ENCODE peak calls at places on chromosomes 4 and X, in ten cellular contexts. G is upper lobe of left lung, B is ovary, T is HepG2, S is heart left ventricle, M is HCT116, L is sigmoid colon, Y is IMR-90, K is uterus, E is vagina. P is an unnamed sample. For H3K4me1 and H3K9me3, the result is how much of the 10 kb centered on the place peaks cover.

GRCh38 chr4:38671594-38671943 is 7.6 kb downstream of the KLF3 start:
- DNase-seq in G (no peak), M (no peak), B (no peak), K (no peak), E (no peak), T (no peak), Y (no peak), S (no peak), L (no peak), P (no peak)

GRCh38 chr4:112523764-112524505 is 8.0 kb upstream of the NEUROG2 start:
- DNase-seq in G (peak), T (peak), B (peak), L (no peak), Y (no peak), K (no peak), E (no peak), M (peak), S (peak), P (no peak)

GRCh38 chrX:125436855-125437254 is 117.2 kb downstream of the TEX13C start:
- DNase-seq in G (no peak), T (no peak), M (no peak), B (no peak), E (no peak), K (no peak), Y (no peak), L (no peak), S (no peak), P (no peak)

GRCh38 chrX:54695231-54695630 is 102.8 kb downstream of the ITIH6 start:
- DNase-seq in B (no peak), L (no peak), E (no peak), Y (peak), S (no peak), M (no peak), G (no peak), K (no peak), T (no peak), P (no peak)

GRCh38 chrX:120358687-120359086 is 3.2 kb upstream of the ATP1B4 start:
- DNase-seq in G (no peak), Y (no peak), M (no peak), T (no peak), S (no peak), E (no peak), K (no peak), B (no peak), L (no peak), P (no peak)

GRCh38 chrX:123215397-123216089 is 31.5 kb downstream of the GRIA3 start:
- DNase-seq in M (no peak), T (no peak), L (no peak), Y (no peak), E (no peak), S (peak), K (no peak), G (no peak), B (peak), P (no peak)

GRCh38 chrX:12617241-12617640 is 174.0 kb upstream of the PRPS2 start:
- DNase-seq in T (no peak), Y (no peak), L (no peak), S (no peak), K (no peak), G (no peak), B (no peak), E (no peak), M (no peak), P (no peak)

GRCh38 chr4:70749313-70749712 is 27.5 kb downstream of the RUFY3 start:
- DNase-seq in G (no peak), K (no peak), Y (peak), E (no peak), S (no peak), L (no peak), T (no peak), B (no peak), M (no peak), P (no peak)

GRCh38 chr4:88939697-88940096 is 117.3 kb downstream of the FAM13A start:
- DNase-seq in G (no peak), Y (peak), M (no peak), K (no peak), T (no peak), L (no peak), B (no peak), E (no peak), S (no peak), P (no peak)

GRCh38 chr4:104128850-104129213 is 365.9 kb downstream of the CXXC4 start:
- DNase-seq in Y (no peak), S (no peak), G (no peak), E (no peak), B (no peak), M (peak), T (peak), L (no peak), K (no peak), P (no peak)

GRCh38 chr4:1967512-1968149 is 41.1 kb downstream of the NELFA start:
- DNase-seq in G (no peak), M (no peak), E (no peak), T (no peak), K (no peak), B (no peak), L (no peak), S (no peak), Y (peak), P (no peak)

GRCh38 chr4:15504041-15504440 is 34.4 kb downstream of the CC2D2A start:
- DNase-seq in L (no peak), T (no peak), E (no peak), S (no peak), B (no peak), Y (peak), K (no peak), G (no peak), M (no peak), P (no peak)

GRCh38 chr4:15500721-15501120 is 31.0 kb downstream of the CC2D2A start:
- DNase-seq in K (no peak), G (no peak), B (no peak), E (no peak), M (no peak), Y (no peak), L (no peak), S (no peak), T (no peak), P (no peak)

GRCh38 chr4:15501941-15502340 is 32.3 kb downstream of the CC2D2A start:
- DNase-seq in B (no peak), S (no peak), E (no peak), G (no peak), T (no peak), L (no peak), K (no peak), Y (no peak), M (no peak), P (no peak)

GRCh38 chr4:15507679-15508078 is 38.0 kb downstream of the CC2D2A start:
- DNase-seq in G (no peak), S (no peak), E (no peak), L (no peak), Y (no peak), K (no peak), B (no peak), M (no peak), T (no peak), P (no peak)

DNA sequence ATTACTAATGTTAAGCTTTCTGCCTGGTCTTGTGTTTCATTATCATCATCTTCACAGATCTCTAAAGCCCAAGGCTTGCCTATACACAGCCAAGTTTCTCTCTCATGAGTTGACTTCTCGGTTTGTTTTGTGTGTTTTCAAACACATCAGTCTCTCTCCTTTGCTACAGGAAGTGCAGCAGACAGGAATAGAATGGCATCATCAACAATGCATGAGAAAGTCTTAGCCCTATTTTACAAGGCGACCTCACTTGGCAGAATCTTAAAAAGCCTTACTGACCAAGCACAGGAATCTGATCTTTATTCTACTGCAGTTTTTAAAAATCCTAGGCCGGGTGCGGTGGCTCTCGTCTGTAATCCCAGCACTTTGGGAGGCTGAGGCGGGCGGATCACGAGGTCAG is 36.8 kb downstream of the CC2D2A start:
- DNase-seq in Y (peak), M (no peak), E (no peak), G (no peak), S (no peak), T (no peak), K (no peak), L (no peak), B (no peak), P (no peak)
- H3K4me1 ChIP-seq in Y (under half), M (under half), E (under half), G (under half), S (under half), T (under half), K (under half), L (under half), B (under half), P (under half)

DNA sequence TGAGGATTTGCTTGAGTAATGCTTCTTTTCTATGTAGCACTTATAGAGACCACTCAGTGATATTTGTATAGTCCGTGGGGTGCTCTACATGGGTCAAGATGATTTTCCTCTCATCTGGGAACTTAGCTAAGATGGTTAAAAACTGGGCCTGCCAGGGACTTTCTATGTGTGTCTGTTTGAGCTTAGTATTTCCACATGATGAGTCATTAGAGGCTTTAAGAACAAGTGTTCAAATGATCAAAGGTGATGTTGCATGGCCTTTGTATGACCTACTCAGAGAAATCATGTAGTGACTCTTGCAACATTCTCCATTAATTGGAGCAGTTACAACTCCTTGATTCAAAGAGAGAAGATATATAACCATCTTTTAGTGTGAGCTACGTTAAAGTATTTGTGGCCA is 1480.5 kb upstream of the IGFBP7 start:
- DNase-seq in K (no peak), T (no peak), L (no peak), G (no peak), E (no peak), B (no peak), Y (no peak), M (no peak), S (no peak), P (no peak)
- H3K9me3 ChIP-seq in K (under half), T (under half), L (under half), G (under half), E (under half), B (under half), Y (under half), M (under half), S (under half), P (under half)

GRCh38 chr4:183658362-183659028 is 490 bp downstream of the RWDD4 start:
- DNase-seq in G (peak), S (peak), B (peak), T (peak), Y (peak), E (no peak), K (peak), M (no peak), L (peak), P (peak)

GRCh38 chr4:183659919-183660318 is 826 bp downstream of the TRAPPC11 start:
- DNase-seq in S (no peak), M (no peak), Y (peak), L (no peak), E (no peak), B (no peak), G (no peak), T (no peak), K (no peak), P (no peak)

GRCh38 chr4:183657564-183657963 is 1.4 kb downstream of the RWDD4 start:
- DNase-seq in K (no peak), T (no peak), E (no peak), M (no peak), L (no peak), G (no peak), S (no peak), Y (no peak), B (no peak), P (no peak)

DNA sequence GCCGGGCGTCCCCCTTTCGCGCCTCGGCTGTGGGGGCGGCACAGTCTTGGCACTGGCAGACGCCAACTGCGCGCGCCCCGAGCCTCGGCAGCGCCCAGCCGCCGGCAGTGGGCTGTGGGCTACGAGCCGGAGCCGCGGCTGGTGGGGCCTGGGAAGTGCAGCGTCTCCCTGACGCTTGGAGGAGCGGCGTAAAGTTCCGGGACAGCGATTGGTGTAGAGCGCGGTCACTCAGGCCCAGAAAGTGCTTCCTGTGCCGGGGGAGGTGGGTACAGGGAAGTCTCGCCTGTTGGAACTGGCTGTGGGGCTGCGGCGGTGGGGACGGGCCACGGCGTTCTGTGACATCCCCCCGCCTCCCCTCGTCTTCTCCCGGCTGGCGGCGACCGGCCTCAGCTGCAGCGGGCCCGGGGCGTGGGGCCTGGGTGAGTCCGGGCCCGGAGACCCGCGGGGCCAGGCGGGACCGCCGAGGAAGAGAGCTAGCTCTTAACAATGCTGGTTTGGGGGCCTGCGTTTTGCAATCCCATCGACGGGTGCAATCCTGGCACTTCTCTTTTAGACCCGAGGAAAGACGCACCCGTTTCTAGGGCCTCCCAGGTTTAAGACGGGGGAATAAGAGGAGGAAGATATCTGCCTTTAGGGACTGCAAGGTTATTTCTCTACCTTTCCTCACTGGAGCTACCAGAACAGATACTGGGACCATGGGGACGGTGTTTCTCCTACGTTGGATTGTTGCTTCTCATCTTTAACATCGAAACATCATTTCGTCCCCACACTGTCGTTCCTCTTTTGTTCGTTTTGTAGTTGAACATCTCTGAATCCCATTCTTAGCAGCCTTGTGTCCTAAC is at the start of the genes RWDD4 and TRAPPC11:
- DNase-seq in L (peak), K (peak), G (peak), M (peak), Y (peak), S (peak), E (peak), T (peak), B (peak), P (peak)
- TF ChIP-seq POLR2A in L (peak), K (peak), G (peak), M (peak), Y (no peak), S (peak), E (peak), T (peak), B (peak), P (peak)

DNA sequence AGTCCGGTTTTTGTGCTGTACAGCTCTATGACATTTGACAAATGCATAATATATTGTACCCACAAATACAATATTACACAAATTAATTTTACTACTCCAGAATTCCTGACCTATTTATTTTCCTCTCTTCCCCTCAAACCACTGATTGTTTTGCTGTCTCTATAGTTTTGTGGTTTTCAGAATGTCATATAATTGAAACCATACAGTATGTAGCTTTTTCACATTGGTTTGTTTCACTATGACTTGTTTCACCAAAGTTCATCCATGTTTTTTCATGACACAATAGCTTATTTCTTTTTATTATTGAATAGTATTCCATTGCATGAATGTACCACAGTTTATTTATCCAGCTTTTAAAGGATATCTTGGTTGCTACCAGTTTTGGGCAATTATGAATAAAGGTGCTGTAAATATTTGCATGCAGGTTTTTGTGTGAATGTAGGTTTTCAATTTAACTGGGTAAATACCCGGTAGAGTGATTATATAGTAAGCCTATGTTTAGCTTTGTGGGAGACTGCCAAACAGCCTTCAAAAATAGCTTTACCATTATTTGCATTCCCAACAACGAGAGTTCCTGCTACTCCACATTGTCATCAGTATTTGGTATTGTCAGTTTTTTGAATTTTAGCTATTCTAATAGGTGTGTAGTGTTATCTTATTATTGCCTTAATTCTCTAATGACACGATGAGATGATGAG is 25.9 kb downstream of the RNF175 start:
- DNase-seq in T (no peak), S (no peak), B (no peak), M (no peak), G (no peak), K (no peak), Y (no peak), E (no peak), L (no peak), P (no peak)
- H3K4me1 ChIP-seq in T (under half), S (under half), B (under half), M (under half), G (under half), K (under half), Y (under half), E (under half), L (under half), P (under half)

GRCh38 chr4:68271851-68272756 is 26.6 kb upstream of the TMPRSS11B start:
- DNase-seq in T (peak), S (no peak), M (peak), G (no peak), E (no peak), L (no peak), B (no peak), K (no peak), Y (peak), P (no peak)
- H3K9me3 ChIP-seq in T (under half), S (under half), M (under half), G (under half), E (under half), L (under half), B (under half), K (under half), Y (under half), P (under half)

GRCh38 chrX:136210243-136210642 is 41.0 kb downstream of the MAP7D3 start:
- DNase-seq in S (no peak), L (no peak), E (no peak), G (no peak), M (no peak), T (no peak), Y (no peak), B (no peak), K (no peak), P (no peak)
- TF ChIP-seq POLR2A in S (no peak), L (no peak), E (no peak), G (no peak), M (no peak), T (no peak), Y (no peak), B (no peak), K (no peak), P (no peak)